ENCODE peak calls at places on chromosomes 5 and 9, in nine cellular contexts. One of them, this sample, is unnamed.

GRCh38 chr9:119164716-119165115 is 204.5 kb downstream of the BRINP1 start:
- DNase-seq in HepG2: no peak
- DNase-seq in NCI-H2029: peak
- DNase-seq in ACHN: peak
- DNase-seq in prostate gland: no peak
- DNase-seq in GM10248: no peak
- DNase-seq in NCI-H1092 treated with DMSO at 0.1 percent for 48 hours: peak
- DNase-seq in AG09319: no peak
- DNase-seq in G401: no peak
- DNase-seq in this sample: no peak

GRCh38 chr5:79727722-79728355 is 38.2 kb downstream of the CMYA5 start:
- DNase-seq in prostate gland: no peak
- DNase-seq in GM10248: no peak
- DNase-seq in ACHN: no peak
- DNase-seq in HepG2: no peak
- DNase-seq in AG09319: no peak
- DNase-seq in G401: no peak
- DNase-seq in NCI-H1092 treated with DMSO at 0.1 percent for 48 hours: no peak
- DNase-seq in NCI-H2029: no peak
- DNase-seq in this sample: no peak

GRCh38 chr5:147055850-147056523 is 177.4 kb upstream of the PPP2R2B start:
- DNase-seq in NCI-H2029: no peak
- DNase-seq in AG09319: no peak
- DNase-seq in NCI-H1092 treated with DMSO at 0.1 percent for 48 hours: peak
- DNase-seq in HepG2: no peak
- DNase-seq in prostate gland: no peak
- DNase-seq in ACHN: no peak
- DNase-seq in G401: no peak
- DNase-seq in GM10248: no peak
- DNase-seq in this sample: no peak

GRCh38 chr5:107496466-107496865 is 174.3 kb downstream of the EFNA5 start:
- DNase-seq in GM10248: no peak
- DNase-seq in NCI-H2029: no peak
- DNase-seq in AG09319: no peak
- DNase-seq in NCI-H1092 treated with DMSO at 0.1 percent for 48 hours: no peak
- DNase-seq in HepG2: no peak
- DNase-seq in prostate gland: no peak
- DNase-seq in G401: no peak
- DNase-seq in ACHN: no peak
- DNase-seq in this sample: no peak

GRCh38 chr5:15796096-15796495 is 296.1 kb downstream of the FBXL7 start:
- DNase-seq in NCI-H2029: no peak
- DNase-seq in GM10248: no peak
- DNase-seq in G401: no peak
- DNase-seq in AG09319: no peak
- DNase-seq in NCI-H1092 treated with DMSO at 0.1 percent for 48 hours: no peak
- DNase-seq in HepG2: no peak
- DNase-seq in ACHN: no peak
- DNase-seq in prostate gland: no peak
- DNase-seq in this sample: no peak

GRCh38 chr5:154370119-154370518 is 75.7 kb upstream of the SAP30L start:
- DNase-seq in ACHN: no peak
- DNase-seq in G401: no peak
- DNase-seq in HepG2: no peak
- DNase-seq in NCI-H2029: no peak
- DNase-seq in AG09319: no peak
- DNase-seq in prostate gland: no peak
- DNase-seq in NCI-H1092 treated with DMSO at 0.1 percent for 48 hours: no peak
- DNase-seq in GM10248: no peak
- DNase-seq in this sample: no peak

GRCh38 chr9:6605202-6605601 is 40.3 kb downstream of the GLDC start:
- DNase-seq in G401: no peak
- DNase-seq in GM10248: peak
- DNase-seq in HepG2: no peak
- DNase-seq in NCI-H2029: no peak
- DNase-seq in NCI-H1092 treated with DMSO at 0.1 percent for 48 hours: no peak
- DNase-seq in AG09319: no peak
- DNase-seq in ACHN: no peak
- DNase-seq in prostate gland: no peak
- DNase-seq in this sample: no peak

GRCh38 chr5:157603333-157604190 is 28.0 kb upstream of the ADAM19 start:
- DNase-seq in G401: no peak
- DNase-seq in prostate gland: no peak
- DNase-seq in ACHN: peak
- DNase-seq in NCI-H1092 treated with DMSO at 0.1 percent for 48 hours: no peak
- DNase-seq in AG09319: peak
- DNase-seq in GM10248: no peak
- DNase-seq in NCI-H2029: no peak
- DNase-seq in HepG2: peak
- DNase-seq in this sample: no peak

GRCh38 chr5:173148354-173148753 is 4.0 kb downstream of the BNIP1 start:
- DNase-seq in ACHN: no peak
- DNase-seq in NCI-H1092 treated with DMSO at 0.1 percent for 48 hours: no peak
- DNase-seq in G401: no peak
- DNase-seq in GM10248: no peak
- DNase-seq in HepG2: no peak
- DNase-seq in AG09319: no peak
- DNase-seq in NCI-H2029: no peak
- DNase-seq in prostate gland: no peak
- DNase-seq in this sample: no peak

GRCh38 chr5:52069997-52070396 is 686.7 kb downstream of the ISL1 start:
- DNase-seq in prostate gland: no peak
- DNase-seq in ACHN: no peak
- DNase-seq in NCI-H1092 treated with DMSO at 0.1 percent for 48 hours: no peak
- DNase-seq in G401: no peak
- DNase-seq in HepG2: no peak
- DNase-seq in GM10248: no peak
- DNase-seq in AG09319: no peak
- DNase-seq in NCI-H2029: no peak
- DNase-seq in this sample: no peak

GRCh38 chr9:34035656-34036055 is 13.0 kb downstream of the UBAP2 start:
- DNase-seq in G401: no peak
- DNase-seq in AG09319: no peak
- DNase-seq in ACHN: no peak
- DNase-seq in NCI-H1092 treated with DMSO at 0.1 percent for 48 hours: no peak
- DNase-seq in HepG2: peak
- DNase-seq in NCI-H2029: no peak
- DNase-seq in GM10248: no peak
- DNase-seq in prostate gland: no peak
- DNase-seq in this sample: no peak

GRCh38 chr5:56039985-56040384 is 45.2 kb upstream of the IL6ST start:
- DNase-seq in AG09319: no peak
- DNase-seq in NCI-H2029: no peak
- DNase-seq in ACHN: no peak
- DNase-seq in HepG2: no peak
- DNase-seq in NCI-H1092 treated with DMSO at 0.1 percent for 48 hours: no peak
- DNase-seq in G401: no peak
- DNase-seq in GM10248: no peak
- DNase-seq in prostate gland: no peak
- DNase-seq in this sample: no peak

GRCh38 chr5:97427235-97427634 is 244.2 kb upstream of the RIOK2 start:
- DNase-seq in HepG2: no peak
- DNase-seq in G401: no peak
- DNase-seq in GM10248: no peak
- DNase-seq in prostate gland: no peak
- DNase-seq in NCI-H1092 treated with DMSO at 0.1 percent for 48 hours: no peak
- DNase-seq in AG09319: no peak
- DNase-seq in NCI-H2029: no peak
- DNase-seq in ACHN: no peak
- DNase-seq in this sample: no peak

GRCh38 chr5:145840458-145841132 is 5.5 kb upstream of the PRELID2 start:
- DNase-seq in HepG2: no peak
- DNase-seq in ACHN: no peak
- DNase-seq in prostate gland: no peak
- DNase-seq in GM10248: no peak
- DNase-seq in NCI-H1092 treated with DMSO at 0.1 percent for 48 hours: no peak
- DNase-seq in NCI-H2029: no peak
- DNase-seq in G401: no peak
- DNase-seq in AG09319: no peak
- DNase-seq in this sample: no peak

GRCh38 chr5:160555836-160556660 is 134.4 kb downstream of the PTTG1 start:
- DNase-seq in AG09319: no peak
- DNase-seq in prostate gland: no peak
- DNase-seq in NCI-H1092 treated with DMSO at 0.1 percent for 48 hours: peak
- DNase-seq in HepG2: no peak
- DNase-seq in G401: no peak
- DNase-seq in NCI-H2029: no peak
- DNase-seq in ACHN: no peak
- DNase-seq in GM10248: no peak
- DNase-seq in this sample: no peak

GRCh38 chr9:27059406-27059805 is 49.6 kb upstream of the TEK start:
- DNase-seq in ACHN: no peak
- DNase-seq in prostate gland: no peak
- DNase-seq in NCI-H1092 treated with DMSO at 0.1 percent for 48 hours: no peak
- DNase-seq in HepG2: no peak
- DNase-seq in GM10248: no peak
- DNase-seq in NCI-H2029: no peak
- DNase-seq in AG09319: no peak
- DNase-seq in G401: no peak
- DNase-seq in this sample: no peak

GRCh38 chr9:135500525-135501260 is at the start of gene MRPS2:
- DNase-seq in prostate gland: peak
- DNase-seq in G401: peak
- DNase-seq in HepG2: peak
- DNase-seq in NCI-H1092 treated with DMSO at 0.1 percent for 48 hours: peak
- DNase-seq in GM10248: peak
- DNase-seq in NCI-H2029: peak
- DNase-seq in AG09319: peak
- DNase-seq in ACHN: peak
- DNase-seq in this sample: peak

GRCh38 chr9:9142001-9142400 is 1342.4 kb upstream of the DMAC1 start:
- DNase-seq in G401: no peak
- DNase-seq in HepG2: no peak
- DNase-seq in NCI-H1092 treated with DMSO at 0.1 percent for 48 hours: peak
- DNase-seq in ACHN: no peak
- DNase-seq in AG09319: no peak
- DNase-seq in prostate gland: no peak
- DNase-seq in NCI-H2029: peak
- DNase-seq in GM10248: no peak
- DNase-seq in this sample: no peak

GRCh38 chr9:972512-973294 is 3.8 kb upstream of the DMRT3 start:
- DNase-seq in G401: no peak
- DNase-seq in ACHN: no peak
- DNase-seq in GM10248: no peak
- DNase-seq in AG09319: no peak
- DNase-seq in NCI-H2029: no peak
- DNase-seq in NCI-H1092 treated with DMSO at 0.1 percent for 48 hours: no peak
- DNase-seq in HepG2: no peak
- DNase-seq in prostate gland: no peak
- DNase-seq in this sample: no peak

GRCh38 chr5:22541037-22541436 is 312.1 kb downstream of the CDH12 start:
- DNase-seq in NCI-H2029: peak
- DNase-seq in ACHN: no peak
- DNase-seq in GM10248: no peak
- DNase-seq in HepG2: no peak
- DNase-seq in NCI-H1092 treated with DMSO at 0.1 percent for 48 hours: peak
- DNase-seq in AG09319: no peak
- DNase-seq in G401: no peak
- DNase-seq in prostate gland: no peak
- DNase-seq in this sample: no peak

GRCh38 chr9:126436545-126437269 is 110.1 kb downstream of the MVB12B start:
- DNase-seq in prostate gland: no peak
- DNase-seq in GM10248: no peak
- DNase-seq in ACHN: no peak
- DNase-seq in G401: no peak
- DNase-seq in AG09319: no peak
- DNase-seq in NCI-H1092 treated with DMSO at 0.1 percent for 48 hours: no peak
- DNase-seq in HepG2: no peak
- DNase-seq in NCI-H2029: no peak
- DNase-seq in this sample: no peak

GRCh38 chr9:115018547-115019435 is 88.4 kb upstream of the TNFSF8 start:
- DNase-seq in AG09319: peak
- DNase-seq in G401: no peak
- DNase-seq in ACHN: no peak
- DNase-seq in NCI-H2029: no peak
- DNase-seq in NCI-H1092 treated with DMSO at 0.1 percent for 48 hours: no peak
- DNase-seq in GM10248: no peak
- DNase-seq in HepG2: no peak
- DNase-seq in prostate gland: peak
- DNase-seq in this sample: no peak

GRCh38 chr5:102743900-102744299 is 11.2 kb upstream of the PAM start:
- DNase-seq in NCI-H2029: no peak
- DNase-seq in prostate gland: no peak
- DNase-seq in ACHN: no peak
- DNase-seq in GM10248: no peak
- DNase-seq in NCI-H1092 treated with DMSO at 0.1 percent for 48 hours: no peak
- DNase-seq in HepG2: no peak
- DNase-seq in AG09319: no peak
- DNase-seq in G401: no peak
- DNase-seq in this sample: no peak

GRCh38 chr5:142881076-142881466 is 110.9 kb downstream of the ARHGAP26 start:
- DNase-seq in HepG2: no peak
- DNase-seq in AG09319: peak
- DNase-seq in GM10248: peak
- DNase-seq in NCI-H1092 treated with DMSO at 0.1 percent for 48 hours: no peak
- DNase-seq in ACHN: no peak
- DNase-seq in G401: no peak
- DNase-seq in NCI-H2029: no peak
- DNase-seq in prostate gland: no peak
- DNase-seq in this sample: no peak

GRCh38 chr5:169279125-169279524 is 21.8 kb downstream of the SLIT3 start:
- DNase-seq in GM10248: no peak
- DNase-seq in G401: no peak
- DNase-seq in HepG2: no peak
- DNase-seq in ACHN: no peak
- DNase-seq in AG09319: no peak
- DNase-seq in NCI-H2029: no peak
- DNase-seq in NCI-H1092 treated with DMSO at 0.1 percent for 48 hours: no peak
- DNase-seq in prostate gland: no peak
- DNase-seq in this sample: no peak

GRCh38 chr5:171521219-171521633 is 101.8 kb downstream of the FGF18 start:
- DNase-seq in AG09319: peak
- DNase-seq in HepG2: no peak
- DNase-seq in NCI-H2029: no peak
- DNase-seq in NCI-H1092 treated with DMSO at 0.1 percent for 48 hours: no peak
- DNase-seq in prostate gland: no peak
- DNase-seq in G401: no peak
- DNase-seq in ACHN: peak
- DNase-seq in GM10248: no peak
- DNase-seq in this sample: no peak

GRCh38 chr9:76313771-76314170 is 80.5 kb downstream of the RFK start:
- DNase-seq in GM10248: no peak
- DNase-seq in HepG2: no peak
- DNase-seq in G401: no peak
- DNase-seq in NCI-H2029: no peak
- DNase-seq in ACHN: no peak
- DNase-seq in prostate gland: no peak
- DNase-seq in AG09319: no peak
- DNase-seq in NCI-H1092 treated with DMSO at 0.1 percent for 48 hours: no peak
- DNase-seq in this sample: no peak

GRCh38 chr9:110958846-110959245 is 79.4 kb downstream of the LPAR1 start:
- DNase-seq in HepG2: no peak
- DNase-seq in ACHN: no peak
- DNase-seq in NCI-H2029: no peak
- DNase-seq in G401: no peak
- DNase-seq in NCI-H1092 treated with DMSO at 0.1 percent for 48 hours: no peak
- DNase-seq in prostate gland: no peak
- DNase-seq in AG09319: no peak
- DNase-seq in GM10248: no peak
- DNase-seq in this sample: no peak

GRCh38 chr5:138459311-138459710 is 6.0 kb upstream of the EGR1 start:
- DNase-seq in NCI-H1092 treated with DMSO at 0.1 percent for 48 hours: no peak
- DNase-seq in prostate gland: no peak
- DNase-seq in GM10248: peak
- DNase-seq in HepG2: no peak
- DNase-seq in G401: no peak
- DNase-seq in AG09319: no peak
- DNase-seq in ACHN: no peak
- DNase-seq in NCI-H2029: no peak
- DNase-seq in this sample: no peak

GRCh38 chr9:8179381-8180053 is 379.9 kb upstream of the DMAC1 start:
- DNase-seq in GM10248: no peak
- DNase-seq in NCI-H1092 treated with DMSO at 0.1 percent for 48 hours: no peak
- DNase-seq in NCI-H2029: no peak
- DNase-seq in ACHN: no peak
- DNase-seq in HepG2: no peak
- DNase-seq in G401: no peak
- DNase-seq in AG09319: no peak
- DNase-seq in prostate gland: no peak
- DNase-seq in this sample: no peak

GRCh38 chr9:84670106-84670800 is 724 bp downstream of the NTRK2 start:
- DNase-seq in ACHN: no peak
- DNase-seq in G401: peak
- DNase-seq in NCI-H1092 treated with DMSO at 0.1 percent for 48 hours: peak
- DNase-seq in NCI-H2029: no peak
- DNase-seq in AG09319: no peak
- DNase-seq in prostate gland: no peak
- DNase-seq in HepG2: no peak
- DNase-seq in GM10248: peak
- DNase-seq in this sample: no peak

This sample was measured in right lobe of liver.